ENCODE peak calls at places on chromosomes 5 and 9, in five cellular contexts. W, K, E, N and X are unnamed samples.

GRCh38 chr5:145162641-145163040 is 672.5 kb downstream of the PRELID2 start:
- DNase-seq in W (no peak), K (no peak), E (peak; percentile 2), N (no peak), X (no peak)

GRCh38 chr5:96079075-96079474 is 117.4 kb upstream of the ELL2 start:
- DNase-seq in W (no peak), K (no peak), E (peak; percentile 35), N (no peak), X (no peak)

GRCh38 chr9:92706218-92706940 is 36.4 kb upstream of the IPPK start:
- DNase-seq in W (peak; percentile 69), K (peak; percentile 47), E (peak; percentile 35), N (no peak), X (peak; percentile 81)

GRCh38 chr5:115543931-115544370 is 624 bp downstream of the FEM1C start:
- DNase-seq in W (no peak), K (peak; percentile 42), E (peak; percentile 29), N (no peak), X (peak; percentile 43)

GRCh38 chr5:149680810-149681221 is 49.3 kb upstream of the PPARGC1B start:
- DNase-seq in W (no peak), K (no peak), E (no peak), N (peak; percentile 84), X (no peak)

GRCh38 chr9:124045076-124045829 is 33.7 kb downstream of the LHX2 start:
- DNase-seq in W (no peak), K (no peak), E (no peak), N (no peak), X (peak; percentile 71)

GRCh38 chr9:78030553-78031270 is 899 bp downstream of the GNAQ start:
- DNase-seq in W (peak; percentile 70), K (peak; percentile 39), E (no peak), N (no peak), X (peak; percentile 72)

GRCh38 chr5:128629162-128629561 is 91.1 kb upstream of the FBN2 start:
- DNase-seq in W (no peak), K (no peak), E (no peak), N (no peak), X (no peak)

GRCh38 chr5:93637697-93638096 is 54.7 kb downstream of the NR2F1 start:
- DNase-seq in W (no peak), K (no peak), E (peak; percentile 7), N (no peak), X (no peak)

GRCh38 chr5:173123416-173123815 is 20.9 kb upstream of the BNIP1 start:
- DNase-seq in W (no peak), K (no peak), E (peak; percentile 54), N (no peak), X (no peak)

GRCh38 chr9:108467653-108468324 is 388.0 kb downstream of the ACTL7B start:
- DNase-seq in W (no peak), K (no peak), E (peak; percentile 87), N (no peak), X (no peak)

GRCh38 chr5:30804739-30805313 is 388.7 kb upstream of the CDH6 start:
- DNase-seq in W (no peak), K (no peak), E (no peak), N (no peak), X (peak; percentile 41)

GRCh38 chr5:52710310-52710971 is 77.3 kb upstream of the ITGA1 start:
- DNase-seq in W (no peak), K (no peak), E (no peak), N (no peak), X (no peak)

GRCh38 chr5:74375271-74375670 is 265.3 kb downstream of the ENC1 start:
- DNase-seq in W (no peak), K (no peak), E (no peak), N (no peak), X (no peak)

DNA sequence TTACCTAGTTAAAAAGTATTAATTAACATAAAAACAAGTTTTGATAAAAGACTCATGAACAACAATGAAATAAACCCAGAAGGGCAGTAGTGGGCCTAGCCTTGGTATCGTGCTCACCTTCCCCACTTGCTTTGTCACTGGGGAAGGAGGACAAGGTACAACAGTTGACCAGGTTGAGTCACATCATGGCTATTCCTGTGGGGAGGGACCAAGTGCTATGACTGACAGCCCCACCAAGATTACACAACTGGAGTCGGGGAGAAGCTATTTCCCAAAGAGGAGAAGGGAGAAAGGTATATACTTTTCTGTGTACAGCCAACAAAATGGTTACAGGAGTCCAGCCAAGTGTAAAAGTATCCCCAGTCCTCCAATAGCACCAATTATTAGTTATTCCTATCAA is 251.3 kb upstream of the RFX3 start:
- DNase-seq in W (no peak), K (no peak), E (peak; percentile 47), N (no peak), X (no peak)
- TF ChIP-seq CREB1 in W (no peak), K (no peak), E (no peak), N (no peak), X (no peak)

DNA sequence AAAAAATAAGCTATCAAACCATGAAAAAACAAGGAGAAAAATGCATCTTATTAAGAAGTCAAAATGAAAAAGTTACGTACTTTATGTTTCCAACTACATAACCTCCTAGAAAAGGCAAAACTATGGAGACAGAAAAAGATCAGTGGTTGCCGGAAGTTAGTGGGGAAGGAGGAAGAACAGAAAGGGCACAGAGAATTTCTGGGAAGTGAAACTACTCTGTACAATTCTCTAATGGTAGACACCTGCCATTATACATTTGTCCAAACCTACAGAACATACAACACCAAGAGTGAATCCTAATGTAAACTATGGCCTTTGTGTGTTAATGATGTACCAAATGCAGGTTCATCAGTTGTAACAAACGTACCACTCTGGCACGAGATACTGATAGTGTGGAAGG is 25.3 kb downstream of the SMU1 start:
- DNase-seq in W (no peak), K (no peak), E (no peak), N (no peak), X (no peak)
- H3K36me3 ChIP-seq in W (peaks cover 45% of the 10 kb centered on the region), K (peaks cover 70% of the 10 kb centered on the region), E (peaks cover 19% of the 10 kb centered on the region), N (peaks cover 49% of the 10 kb centered on the region), X (peaks cover 36% of the 10 kb centered on the region)

GRCh38 chr5:142792012-142792864 is 22.1 kb downstream of the ARHGAP26 start:
- DNase-seq in W (no peak), K (no peak), E (no peak), N (no peak), X (no peak)

GRCh38 chr5:142796492-142797109 is 26.4 kb downstream of the ARHGAP26 start:
- DNase-seq in W (no peak), K (no peak), E (no peak), N (no peak), X (no peak)

GRCh38 chr5:142792865-142793232 is 22.7 kb downstream of the ARHGAP26 start:
- DNase-seq in W (no peak), K (no peak), E (no peak), N (no peak), X (no peak)

GRCh38 chr5:142795246-142795645 is 25.1 kb downstream of the ARHGAP26 start:
- DNase-seq in W (no peak), K (no peak), E (no peak), N (no peak), X (no peak)

DNA sequence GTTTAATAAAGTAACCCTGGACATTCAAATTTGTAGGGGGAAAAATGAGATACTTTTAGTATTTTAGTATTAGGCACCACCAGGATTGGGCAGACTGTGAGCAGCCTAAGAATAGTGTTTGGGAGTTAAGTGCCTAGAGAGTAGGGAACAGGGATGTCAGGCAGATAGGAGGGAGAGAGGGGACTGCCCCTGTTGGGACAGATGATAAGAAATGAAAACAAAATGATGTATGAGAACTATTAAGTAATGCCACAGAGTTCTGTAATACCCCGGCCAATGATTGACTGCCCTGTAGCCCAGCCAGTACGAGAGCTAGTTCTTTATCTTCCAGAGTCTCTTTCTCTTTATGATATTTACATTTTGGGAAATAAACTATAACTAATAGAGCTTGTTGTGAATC is 24.4 kb downstream of the ARHGAP26 start:
- DNase-seq in W (no peak), K (no peak), E (no peak), N (no peak), X (no peak)
- H3K4me1 ChIP-seq in W (no peaks in the 10 kb centered on the region), K (no peaks in the 10 kb centered on the region), E (peaks cover 50% of the 10 kb centered on the region), N (peaks cover 5% of the 10 kb centered on the region), X (peaks cover 14% of the 10 kb centered on the region)

GRCh38 chr9:81408951-81409350 is 280.4 kb downstream of the TLE1 start:
- DNase-seq in W (no peak), K (no peak), E (no peak), N (no peak), X (no peak)

GRCh38 chr9:81411961-81412360 is 277.4 kb downstream of the TLE1 start:
- DNase-seq in W (no peak), K (no peak), E (no peak), N (no peak), X (no peak)

GRCh38 chr9:81405199-81405598 is 284.1 kb downstream of the TLE1 start:
- DNase-seq in W (no peak), K (no peak), E (no peak), N (no peak), X (no peak)

GRCh38 chr9:81414836-81415235 is 274.5 kb downstream of the TLE1 start:
- DNase-seq in W (no peak), K (no peak), E (no peak), N (no peak), X (no peak)

GRCh38 chr9:81410201-81410600 is 279.1 kb downstream of the TLE1 start:
- DNase-seq in W (no peak), K (no peak), E (no peak), N (no peak), X (no peak)
- TF ChIP-seq CREB1 in W (no peak), K (no peak), E (no peak), N (no peak), X (no peak)

GRCh38 chr9:110059461-110059860 is 148.5 kb downstream of the C9orf152 start:
- DNase-seq in W (no peak), K (no peak), E (no peak), N (no peak), X (no peak)
- H3K36me3 ChIP-seq in W (no peaks in the 10 kb centered on the region), K (no peaks in the 10 kb centered on the region), E (no peaks in the 10 kb centered on the region), N (peaks cover 13% of the 10 kb centered on the region), X (no peaks in the 10 kb centered on the region)

GRCh38 chr5:134046801-134047707 is 42.3 kb upstream of the VDAC1 start:
- DNase-seq in W (no peak), K (no peak), E (peak; percentile 95), N (no peak), X (peak; percentile 65)
- H3K4me1 ChIP-seq in W (peaks cover 19% of the 10 kb centered on the region), K (no peaks in the 10 kb centered on the region), E (peaks cover 58% of the 10 kb centered on the region), N (peaks cover 9% of the 10 kb centered on the region), X (peaks cover 34% of the 10 kb centered on the region)

GRCh38 chr5:170536498-170536897 is 32.7 kb downstream of the KCNIP1 start:
- DNase-seq in W (no peak), K (no peak), E (no peak), N (no peak), X (no peak)

GRCh38 chr5:170537451-170538095 is 33.8 kb downstream of the KCNIP1 start:
- DNase-seq in W (no peak), K (no peak), E (no peak), N (no peak), X (no peak)

GRCh38 chr5:170534941-170535340 is 31.1 kb downstream of the KCNIP1 start:
- DNase-seq in W (no peak), K (no peak), E (no peak), N (no peak), X (no peak)

GRCh38 chr5:170534177-170534576 is 30.4 kb downstream of the KCNIP1 start:
- DNase-seq in W (no peak), K (no peak), E (no peak), N (no peak), X (peak; percentile 21)

DNA sequence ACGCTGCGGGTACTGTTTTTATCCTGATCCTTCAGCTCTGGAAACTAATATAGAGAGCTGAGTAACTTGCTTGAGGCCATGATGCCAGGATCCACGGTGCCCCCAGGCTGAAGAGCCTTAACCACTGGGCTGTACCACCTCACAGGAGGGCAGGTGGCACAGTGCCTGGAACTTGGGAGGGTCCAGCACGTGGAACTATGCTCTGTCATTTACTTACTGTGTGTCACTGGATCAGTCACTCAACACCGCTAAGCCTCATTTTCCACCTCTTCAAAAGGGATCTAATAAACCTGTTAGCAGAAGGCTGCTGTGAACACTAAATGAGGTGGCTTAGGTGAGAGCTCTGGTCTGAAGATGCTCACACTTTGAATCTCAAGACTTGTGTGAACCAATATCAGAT is 29.6 kb downstream of the KCNIP1 start:
- DNase-seq in W (no peak), K (no peak), E (no peak), N (no peak), X (no peak)
- TF ChIP-seq CREB1 in W (no peak), K (no peak), E (no peak), N (no peak), X (no peak)